ENCODE peak calls at places on chromosomes 3 and 15, in six cellular contexts. B is A549, N is K562, Y is GM12878, X is HepG2, U is endothelial cell of umbilical vein. E is an unnamed sample.
A peak's percentile ranks its signal among the peaks of the same experiment; 100 is the strongest.

GRCh38 chr3:12750658-12751071 is 8.4 kb downstream of the TMEM40 start:
- DNase-seq in B (no peak), Y (peak; percentile 48), X (no peak), U (peak; percentile 26), N (no peak), E (peak; percentile 39)

GRCh38 chr3:69568458-69568857 is 170.8 kb upstream of the MITF start:
- DNase-seq in Y (no peak), U (no peak), B (no peak), X (no peak), N (no peak), E (no peak)

GRCh38 chr15:86611392-86612040 is 531.8 kb downstream of the AGBL1 start:
- DNase-seq in N (no peak), Y (no peak), B (no peak), X (no peak), U (no peak), E (peak; percentile 49)

GRCh38 chr15:74869726-74870407 is 3.3 kb downstream of the SCAMP2 start:
- DNase-seq in Y (peak; percentile 97), U (peak; percentile 43), B (no peak), X (no peak), N (no peak), E (peak; percentile 97)

GRCh38 chr3:53820084-53820483 is 26.1 kb downstream of the CHDH start:
- DNase-seq in X (no peak), B (no peak), Y (no peak), N (no peak), U (no peak), E (no peak)

GRCh38 chr3:132660745-132661067 is 577 bp downstream of the UBA5 start:
- DNase-seq in N (no peak), B (no peak), U (peak; percentile 47), X (no peak), Y (no peak), E (no peak)

GRCh38 chr3:40086890-40087884 is 222.3 kb upstream of the EIF1B start:
- DNase-seq in B (no peak), X (peak; percentile 92), Y (no peak), U (no peak), N (no peak), E (no peak)

GRCh38 chr3:182913889-182914288 is 66.4 kb downstream of the DCUN1D1 start:
- DNase-seq in X (no peak), U (no peak), Y (peak; percentile 63), N (no peak), B (no peak), E (no peak)

GRCh38 chr3:133206921-133207320 is 168.7 kb downstream of the TMEM108 start:
- DNase-seq in X (no peak), N (no peak), U (no peak), B (no peak), Y (no peak), E (no peak)

GRCh38 chr15:100133001-100133400 is 208.8 kb downstream of the ADAMTS17 start:
- DNase-seq in N (no peak), U (no peak), B (no peak), X (no peak), Y (no peak), E (no peak)

GRCh38 chr3:196867507-196868296 is at the start of gene SENP5:
- DNase-seq in N (peak; percentile 95), Y (peak; percentile 43), U (peak; percentile 91), X (peak; percentile 75), B (peak; percentile 48), E (peak; percentile 94)
- TF ChIP-seq POLR2A in N (peak; percentile 93), Y (peak; percentile 100), U (peak; percentile 97), X (peak; percentile 94), B (peak; percentile 87), E (peak; percentile 85)

DNA sequence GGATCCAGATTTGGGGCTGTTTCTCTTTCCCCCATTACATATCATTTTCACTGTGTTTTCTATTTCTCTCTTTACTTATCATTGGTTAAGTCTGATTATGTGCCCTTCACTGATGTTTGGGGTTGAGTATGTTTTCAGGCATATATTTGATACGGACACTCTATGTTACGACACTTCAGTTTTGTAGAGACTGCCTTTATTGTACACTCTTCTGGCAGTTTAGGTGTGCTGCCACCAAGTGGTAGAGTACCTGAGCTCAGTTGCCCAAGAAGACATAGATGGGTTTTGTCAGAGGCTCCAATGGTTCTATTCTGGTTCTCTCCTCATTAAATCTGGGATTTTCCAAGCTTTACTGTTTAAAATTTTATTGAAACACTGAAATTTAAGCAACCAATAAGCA is 255.0 kb upstream of the ROPN1 start:
- DNase-seq in B (peak; percentile 30), N (peak; percentile 12), U (peak; percentile 26), Y (no peak), X (peak; percentile 43), E (peak; percentile 25)
- TF ChIP-seq MYC in B (no peak), N (no peak), U (no peak), Y (no peak), X (no peak), E (no peak)

GRCh38 chr3:191220908-191221307 is 21.9 kb downstream of the OSTN start:
- DNase-seq in X (peak; percentile 3), U (no peak), B (no peak), N (no peak), Y (no peak), E (peak; percentile 14)
- TF ChIP-seq CTCF in X (peak; percentile 52), U (no peak), B (no peak), N (no peak), Y (no peak), E (no peak)

GRCh38 chr15:96325579-96326331 is 4.7 kb upstream of the NR2F2 start:
- DNase-seq in N (no peak), Y (no peak), U (peak; percentile 75), X (no peak), B (no peak), E (peak; percentile 54)
- TF ChIP-seq POLR2A in N (no peak), Y (no peak), U (peak; percentile 71), X (no peak), B (no peak), E (no peak)

E was measured in NB4.